ENCODE peak calls at places on chromosome 18, in five cellular contexts. D is SK-N-SH, P is HEK293T, K is GM12878, O is K562. A is an unnamed sample.
A peak's percentile ranks its signal among the peaks of the same experiment; 100 is the strongest.

GRCh38 chr18:11529081-11529480 is 80.3 kb upstream of the SLC35G4 start:
- DNase-seq in O (no peak), K (no peak), D (no peak), P (no peak), A (no peak)

GRCh38 chr18:58190842-58191530 is 147.0 kb downstream of the NEDD4L start:
- DNase-seq in K (no peak), D (peak; percentile 39), O (no peak), P (no peak), A (no peak)

GRCh38 chr18:8299054-8299708 is 310.1 kb upstream of the RAB12 start:
- DNase-seq in P (no peak), K (no peak), O (no peak), D (no peak), A (peak; percentile 25)

GRCh38 chr18:28175930-28176673 is 828 bp downstream of the CDH2 start:
- DNase-seq in O (no peak), D (peak; percentile 64), K (no peak), P (peak; percentile 38), A (no peak)

GRCh38 chr18:70289351-70290330 is 796 bp downstream of the SOCS6 start:
- DNase-seq in P (peak; percentile 8), K (no peak), D (peak; percentile 85), O (peak; percentile 51), A (no peak)

GRCh38 chr18:12093520-12094257 is at the start of gene ANKRD62:
- DNase-seq in P (no peak), D (no peak), O (peak; percentile 16), K (no peak), A (no peak)

GRCh38 chr18:54426085-54426665 is 68.5 kb downstream of the C18orf54 start:
- DNase-seq in P (no peak), O (no peak), D (no peak), K (no peak), A (no peak)

GRCh38 chr18:11661430-11661829 is 27.6 kb upstream of the GNAL start:
- DNase-seq in P (no peak), K (no peak), O (no peak), D (no peak), A (no peak)

GRCh38 chr18:32389191-32389590 is 81.5 kb downstream of the GAREM1 start:
- DNase-seq in O (no peak), P (no peak), D (no peak), K (no peak), A (no peak)

GRCh38 chr18:12989397-12990127 is 1.6 kb upstream of the CEP192 start:
- DNase-seq in P (no peak), D (no peak), O (no peak), K (no peak), A (no peak)

GRCh38 chr18:23540867-23541266 is 37.6 kb downstream of the RMC1 start:
- DNase-seq in P (no peak), O (peak; percentile 61), D (no peak), K (peak; percentile 43), A (no peak)

GRCh38 chr18:57434536-57435494 is at the start of gene ONECUT2:
- DNase-seq in K (no peak), O (peak; percentile 96), D (peak; percentile 99), P (peak; percentile 88), A (peak; percentile 85)

GRCh38 chr18:23301971-23302370 is 151.1 kb upstream of the RIOK3 start:
- DNase-seq in P (no peak), O (no peak), K (no peak), D (no peak), A (no peak)

GRCh38 chr18:34709104-34709503 is 994 bp upstream of the DTNA start:
- DNase-seq in P (no peak), K (no peak), O (no peak), D (no peak), A (peak; percentile 10)
- TF ChIP-seq FOXM1 in P (no peak), K (no peak), O (no peak), D (no peak), A (no peak)

GRCh38 chr18:52343138-52343537 is 3.1 kb downstream of the DCC start:
- DNase-seq in P (no peak), K (no peak), O (no peak), D (peak; percentile 30), A (no peak)

GRCh38 chr18:52345428-52345827 is 5.4 kb downstream of the DCC start:
- DNase-seq in D (no peak), K (no peak), O (no peak), P (no peak), A (no peak)

GRCh38 chr18:52352920-52353319 is 12.9 kb downstream of the DCC start:
- DNase-seq in K (no peak), D (no peak), P (no peak), O (no peak), A (no peak)

GRCh38 chr18:52343731-52344340 is 3.8 kb downstream of the DCC start:
- DNase-seq in O (no peak), K (no peak), D (peak; percentile 65), P (no peak), A (no peak)

GRCh38 chr18:52348209-52348608 is 8.2 kb downstream of the DCC start:
- DNase-seq in P (peak; percentile 9), O (peak; percentile 11), D (no peak), K (no peak), A (peak; percentile 28)
- TF ChIP-seq FOXM1 in P (no peak), O (no peak), D (no peak), K (no peak), A (no peak)

GRCh38 chr18:44066541-44066940 is 614.1 kb upstream of the SETBP1 start:
- DNase-seq in K (no peak), P (no peak), D (no peak), O (no peak), A (no peak)

GRCh38 chr18:44061438-44061837 is 619.2 kb upstream of the SETBP1 start:
- DNase-seq in D (no peak), K (no peak), P (no peak), O (no peak), A (no peak)

GRCh38 chr18:44062345-44062744 is 618.3 kb upstream of the SETBP1 start:
- DNase-seq in K (no peak), D (no peak), O (no peak), P (no peak), A (no peak)

GRCh38 chr18:44067201-44067600 is 613.5 kb upstream of the SETBP1 start:
- DNase-seq in D (no peak), K (no peak), P (no peak), O (no peak), A (no peak)
- TF ChIP-seq FOXM1 in D (no peak), K (no peak), P (no peak), O (no peak), A (no peak)

GRCh38 chr18:35982404-35983114 is 10.1 kb downstream of the RMP24 start:
- DNase-seq in O (no peak), K (no peak), D (no peak), P (no peak), A (no peak)
- TF ChIP-seq FOXM1 in O (no peak), K (no peak), D (no peak), P (no peak), A (no peak)

DNA sequence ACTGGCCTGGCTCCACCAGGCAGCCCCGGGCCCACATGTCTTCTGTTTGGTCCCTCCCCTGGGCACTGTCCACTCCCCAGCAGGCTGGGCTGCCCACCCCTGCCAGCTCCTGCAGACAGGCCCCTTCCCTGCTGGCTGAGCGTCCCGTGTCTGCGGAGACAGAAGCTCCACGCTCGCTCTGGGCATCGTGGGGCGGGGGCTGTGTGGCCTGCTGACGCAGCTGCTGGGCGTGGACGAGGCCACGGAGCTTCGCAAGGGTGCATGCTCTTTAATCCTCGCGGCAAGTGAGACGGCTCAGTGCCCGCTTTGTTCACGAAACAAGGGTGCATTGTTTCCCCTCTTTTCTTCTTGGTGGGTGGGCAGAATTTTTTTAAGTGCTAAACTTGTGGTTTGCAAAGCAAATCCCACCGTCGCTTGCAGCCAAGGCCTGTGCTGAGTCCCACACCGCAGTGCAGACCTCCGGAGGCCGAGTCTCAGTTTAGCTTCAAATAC is 132.8 kb upstream of the CTDP1 start:
- DNase-seq in O (no peak), K (no peak), D (no peak), P (no peak), A (no peak)
- TF ChIP-seq FOXM1 in O (no peak), K (no peak), D (no peak), P (no peak), A (no peak)

DNA sequence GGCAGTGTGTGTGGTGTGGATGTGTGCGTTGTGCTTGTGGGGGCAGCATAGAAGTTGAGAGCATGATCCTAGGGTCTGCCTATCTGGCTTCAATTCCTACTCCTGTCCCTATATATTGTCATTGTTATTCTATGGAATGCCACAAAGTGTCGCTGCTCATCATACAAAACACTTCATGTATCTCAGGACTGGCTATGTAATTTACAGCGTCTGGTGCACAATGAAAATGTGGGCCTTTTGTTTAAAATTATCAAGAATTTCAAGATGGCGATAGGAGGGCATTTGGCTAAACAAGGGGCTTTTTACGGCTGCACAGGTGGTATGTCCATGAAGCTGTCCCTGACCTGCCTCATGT is 3.4 kb downstream of the SERPINB2 start:
- DNase-seq in K (no peak), O (no peak), P (peak; percentile 16), D (peak; percentile 27), A (peak; percentile 51)
- TF ChIP-seq FOXM1 in K (no peak), O (no peak), P (no peak), D (no peak), A (no peak)

GRCh38 chr18:77165489-77166415 is 33.2 kb upstream of the MBP start:
- DNase-seq in O (no peak), K (no peak), D (no peak), P (no peak), A (no peak)
- TF ChIP-seq FOXM1 in O (no peak), K (no peak), D (no peak), P (no peak), A (no peak)

DNA sequence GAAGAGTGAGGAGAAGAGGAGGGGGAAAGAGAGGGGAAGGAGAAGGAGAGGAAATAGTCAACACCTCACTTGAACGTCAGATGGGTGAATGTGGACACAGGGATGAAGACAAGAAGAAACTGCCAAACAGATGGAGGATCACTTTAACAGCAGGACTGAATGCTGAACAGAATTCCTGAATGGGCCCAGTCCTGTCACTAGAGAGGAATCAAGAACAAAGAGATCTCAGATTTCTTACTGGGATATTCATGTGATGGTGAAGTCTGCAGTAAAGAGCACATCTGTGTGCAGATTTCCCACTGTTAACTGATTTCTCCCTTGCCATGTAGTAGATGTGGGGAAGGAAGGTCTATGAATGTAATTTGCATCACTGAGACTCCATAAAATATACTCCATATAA is 135.4 kb downstream of the L3MBTL4 start:
- DNase-seq in O (no peak), D (no peak), K (no peak), P (no peak), A (no peak)
- TF ChIP-seq FOXM1 in O (no peak), D (no peak), K (no peak), P (no peak), A (no peak)

GRCh38 chr18:3616142-3616541 is 166.2 kb downstream of the TGIF1 start:
- DNase-seq in D (no peak), O (no peak), K (no peak), P (no peak), A (no peak)
- TF ChIP-seq FOXM1 in D (no peak), O (no peak), K (no peak), P (no peak), A (no peak)